ENCODE peak calls at places on chromosomes 5 and 9, in six cellular contexts. T is endodermal cell, C is heart left ventricle, Y is tibial nerve, K is esophagus squamous epithelium, R is K562. Q is an unnamed sample.

GRCh38 chr9:138098908-138099791 is 221.6 kb downstream of the CACNA1B start:
- DNase-seq in T (peak), K (no peak), C (no peak), R (no peak), Y (no peak), Q (no peak)

GRCh38 chr9:94950733-94951590 is 224.5 kb downstream of the AOPEP start:
- DNase-seq in Y (no peak), R (no peak), K (no peak), C (no peak), T (peak), Q (no peak)

GRCh38 chr5:131536211-131536826 is 98.7 kb downstream of the RAPGEF6 start:
- DNase-seq in Y (no peak), K (no peak), R (peak), C (no peak), T (no peak), Q (peak)

GRCh38 chr9:93573204-93573828 is 3.1 kb upstream of the PHF2 start:
- DNase-seq in T (no peak), Y (no peak), K (no peak), C (no peak), R (no peak), Q (no peak)

GRCh38 chr9:117796681-117797080 is 92.5 kb downstream of the TLR4 start:
- DNase-seq in C (no peak), Y (no peak), K (no peak), T (no peak), R (no peak), Q (peak)

GRCh38 chr5:44797723-44798122 is 11.0 kb upstream of the MRPS30 start:
- DNase-seq in K (no peak), T (no peak), R (no peak), Y (no peak), C (no peak), Q (no peak)

GRCh38 chr5:1754531-1755220 is 45.0 kb downstream of the MRPL36 start:
- DNase-seq in C (peak), R (no peak), T (no peak), K (no peak), Y (no peak), Q (no peak)

GRCh38 chr5:141121985-141122384 is 367 bp downstream of the PCDHB4 start:
- DNase-seq in C (no peak), R (no peak), T (no peak), K (no peak), Y (no peak), Q (no peak)

GRCh38 chr9:112839331-112839730 is 51.3 kb downstream of the SLC46A2 start:
- DNase-seq in R (no peak), C (no peak), T (no peak), Y (no peak), K (no peak), Q (no peak)

GRCh38 chr5:175470756-175471155 is 7.6 kb upstream of the SFXN1 start:
- DNase-seq in C (no peak), K (no peak), R (no peak), Y (no peak), T (no peak), Q (no peak)

GRCh38 chr5:127002390-127002789 is 28.0 kb downstream of the MARCHF3 start:
- DNase-seq in Y (no peak), C (no peak), T (no peak), R (no peak), K (no peak), Q (peak)

GRCh38 chr5:145697251-145698016 is 137.7 kb downstream of the PRELID2 start:
- DNase-seq in K (no peak), Y (no peak), T (peak), R (peak), C (no peak), Q (peak)

GRCh38 chr5:83715316-83716060 is 5.2 kb downstream of the HAPLN1 start:
- DNase-seq in K (no peak), T (no peak), R (no peak), Y (no peak), C (no peak), Q (no peak)

GRCh38 chr9:115158666-115159481 is 40.9 kb upstream of the TNC start:
- DNase-seq in C (no peak), R (no peak), Y (no peak), K (no peak), T (no peak), Q (peak)

GRCh38 chr5:137693307-137693950 is 42.5 kb downstream of the KLHL3 start:
- DNase-seq in R (no peak), Y (no peak), K (no peak), T (no peak), C (no peak), Q (no peak)

GRCh38 chr9:90326219-90326618 is 316.4 kb downstream of the DIRAS2 start:
- DNase-seq in T (no peak), K (no peak), R (no peak), C (no peak), Y (no peak), Q (peak)

GRCh38 chr5:57181151-57181550 is 7.3 kb downstream of the GPBP1 start:
- DNase-seq in Y (no peak), R (no peak), K (no peak), C (no peak), T (no peak), Q (no peak)

GRCh38 chr9:99823392-99824377 is 2.0 kb downstream of the NR4A3 start:
- DNase-seq in T (peak), K (no peak), C (peak), Y (no peak), R (peak), Q (peak)

GRCh38 chr5:132655821-132656773 is 1.9 kb upstream of the IL13 start:
- DNase-seq in T (peak), R (no peak), K (no peak), Y (no peak), C (no peak), Q (peak)
- TF ChIP-seq CTCF in T (no peak), R (no peak), K (no peak), Y (no peak), C (no peak), Q (peak)

GRCh38 chr5:139651502-139651862 is 3.3 kb downstream of the CXXC5 start:
- DNase-seq in Y (no peak), K (no peak), R (no peak), C (no peak), T (no peak), Q (peak)
- H3K4me3 ChIP-seq in Y (peak), K (peak), R (peak), C (peak), T (peak), Q (peak)

DNA sequence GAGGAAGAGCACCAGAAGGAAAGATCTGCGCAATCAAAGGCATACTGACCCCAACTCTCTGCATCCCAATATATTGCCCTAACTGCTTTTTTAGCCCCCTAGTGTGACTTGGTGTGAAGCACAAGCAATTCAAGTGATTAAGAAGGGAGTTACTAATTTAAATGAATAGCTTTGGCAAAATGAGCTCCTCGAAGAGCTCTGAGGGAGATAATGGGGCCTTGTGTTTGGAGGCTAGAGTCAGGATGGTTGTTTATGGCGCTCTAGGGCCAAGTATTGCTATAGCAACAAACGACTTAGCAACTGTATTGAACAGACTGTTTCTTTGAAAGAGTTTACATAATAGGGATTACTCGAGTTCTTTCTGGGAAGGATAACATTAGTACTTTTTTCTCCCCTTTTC is 11.5 kb upstream of the C5orf58 start:
- DNase-seq in Y (no peak), T (no peak), K (no peak), C (no peak), R (no peak), Q (peak)
- TF ChIP-seq CTCF in Y (no peak), T (peak), K (no peak), C (no peak), R (peak), Q (peak)

GRCh38 chr9:2837915-2838314 is 6.0 kb downstream of the PUM3 start:
- DNase-seq in R (no peak), K (no peak), Y (no peak), C (no peak), T (no peak), Q (no peak)

GRCh38 chr9:2838984-2839367 is 4.9 kb downstream of the PUM3 start:
- DNase-seq in R (no peak), C (no peak), Y (no peak), T (no peak), K (no peak), Q (no peak)

GRCh38 chr9:2833096-2833495 is 10.8 kb downstream of the PUM3 start:
- DNase-seq in K (no peak), R (no peak), C (no peak), Y (no peak), T (no peak), Q (no peak)

DNA sequence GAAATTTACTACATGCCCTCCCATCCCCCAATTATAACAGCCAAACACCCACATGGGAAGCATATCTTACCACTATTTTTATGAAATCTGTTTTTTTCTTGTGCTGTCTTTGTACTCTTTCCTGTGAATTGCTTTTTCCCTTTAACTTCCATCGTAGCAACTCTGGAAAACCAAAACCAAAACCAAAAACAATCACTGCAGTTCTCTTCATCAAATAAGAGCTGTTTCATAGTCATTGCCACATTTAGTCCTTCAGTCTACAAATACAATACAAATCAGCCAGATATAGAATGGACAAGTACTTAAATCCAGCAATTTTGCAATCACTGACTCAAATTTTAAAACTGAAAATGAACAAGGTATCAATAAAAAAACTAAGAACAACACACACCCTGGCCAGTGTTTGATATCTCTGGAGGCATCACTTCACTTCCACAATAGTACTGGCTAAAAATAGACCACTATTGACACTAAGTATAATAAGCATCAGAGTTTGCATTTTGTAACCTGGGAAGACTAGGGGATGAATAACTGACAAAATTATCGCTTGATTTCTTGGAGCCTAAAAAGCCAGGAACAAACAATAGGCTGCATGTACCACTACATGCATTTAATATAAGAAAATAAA is 5.4 kb downstream of the PUM3 start:
- DNase-seq in C (no peak), T (no peak), R (no peak), K (no peak), Y (no peak), Q (no peak)
- H3K4me3 ChIP-seq in C (peak), T (peak), R (no peak), K (peak), Y (peak), Q (no peak)

GRCh38 chr9:89010526-89011089 is 19.3 kb downstream of the S1PR3 start:
- DNase-seq in C (no peak), Y (peak), K (no peak), T (no peak), R (no peak), Q (no peak)

GRCh38 chr9:89008346-89009048 is 17.2 kb downstream of the S1PR3 start:
- DNase-seq in K (no peak), Y (no peak), R (no peak), T (no peak), C (no peak), Q (no peak)

GRCh38 chr9:89007568-89007967 is 16.3 kb downstream of the S1PR3 start:
- DNase-seq in R (no peak), C (no peak), Y (peak), K (no peak), T (no peak), Q (no peak)

GRCh38 chr9:89010056-89010455 is 18.8 kb downstream of the S1PR3 start:
- DNase-seq in C (no peak), T (no peak), R (no peak), K (no peak), Y (peak), Q (no peak)

DNA sequence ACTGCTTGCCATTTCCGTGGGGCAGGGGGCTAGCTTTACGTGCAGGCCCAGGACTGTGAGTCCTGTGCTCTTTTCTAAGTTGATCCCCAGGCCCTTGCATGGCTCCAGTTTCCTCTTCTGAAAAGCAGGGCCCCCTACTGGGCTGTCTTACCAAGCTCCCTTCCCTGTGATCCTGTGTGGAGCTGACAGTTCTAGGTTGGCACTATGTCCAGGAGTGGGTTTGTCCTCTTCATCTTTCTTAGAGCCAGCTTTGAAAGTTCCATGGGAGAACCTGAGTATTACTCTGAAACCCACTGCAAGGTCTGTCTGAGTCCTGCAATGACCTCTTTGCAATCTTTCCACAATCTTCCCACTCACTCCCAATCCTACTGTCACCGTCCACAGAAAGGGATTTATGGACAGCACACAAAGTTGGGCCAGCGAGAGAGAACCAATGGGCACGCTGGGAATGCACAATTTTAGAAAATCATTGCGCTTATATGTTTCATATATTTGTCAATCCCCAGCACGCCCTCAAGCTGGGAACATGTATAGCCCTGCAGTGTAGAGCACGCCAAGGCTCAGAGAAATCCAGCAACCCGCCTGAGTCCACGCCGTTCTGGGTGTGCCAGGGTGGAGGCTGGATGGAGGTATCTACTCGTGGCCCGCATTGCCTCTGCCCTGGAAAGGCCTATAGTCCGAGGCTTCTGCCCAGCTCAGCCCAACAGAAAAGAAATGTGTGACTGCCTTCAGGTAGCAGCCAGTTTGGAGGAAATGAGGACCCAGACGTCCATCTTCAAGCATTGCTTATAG is 18.0 kb downstream of the S1PR3 start:
- DNase-seq in R (no peak), T (no peak), C (no peak), K (no peak), Y (peak), Q (no peak)
- TF ChIP-seq CTCF in R (peak), T (peak), C (no peak), K (no peak), Y (no peak), Q (peak)

DNA sequence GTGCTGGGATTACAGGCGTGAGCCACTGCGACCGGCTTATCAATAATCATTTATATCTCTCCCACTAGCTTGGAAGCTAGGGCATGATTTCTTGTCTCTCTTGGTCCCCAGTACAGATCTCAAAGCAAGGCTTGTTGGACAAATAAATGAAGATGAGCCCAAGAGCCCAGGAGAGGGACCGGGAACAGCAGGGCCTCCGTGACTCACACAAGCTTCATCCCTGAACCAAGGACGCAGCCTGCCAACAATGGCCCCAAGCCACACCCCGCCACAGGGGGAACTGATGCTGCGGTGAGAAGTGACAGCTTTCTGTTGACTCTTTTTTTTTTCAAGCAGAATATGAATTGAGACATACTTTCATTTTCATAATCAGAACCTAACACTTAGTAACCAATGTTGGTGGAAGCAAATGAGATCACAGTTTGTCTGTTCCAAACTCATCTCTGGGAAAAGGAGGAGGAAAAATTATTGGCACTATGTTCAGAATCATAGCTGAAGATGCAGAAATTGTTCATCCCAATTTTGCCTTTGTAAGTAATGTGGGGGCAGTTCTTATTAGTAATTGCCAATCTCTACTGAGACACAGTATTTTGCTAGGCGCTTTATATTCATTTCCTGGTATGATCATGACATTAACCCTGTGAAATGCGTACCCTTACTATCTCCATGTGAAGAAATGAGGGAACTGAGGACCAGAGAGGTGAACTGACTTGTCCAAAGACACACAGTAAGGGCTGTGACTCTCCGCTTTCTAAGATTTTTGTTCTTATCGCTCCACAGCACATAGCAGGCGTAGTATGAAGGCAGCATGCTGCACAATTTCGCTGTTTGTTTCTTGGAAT is 6.6 kb upstream of the DUSP1 start:
- DNase-seq in Y (peak), K (peak), R (peak), C (peak), T (peak), Q (peak)
- H3K4me3 ChIP-seq in Y (no peak), K (peak), R (no peak), C (peak), T (no peak), Q (peak)

GRCh38 chr5:86986837-86987236 is 280.8 kb upstream of the RASA1 start:
- DNase-seq in Y (no peak), K (no peak), T (no peak), C (no peak), R (no peak), Q (no peak)
- TF ChIP-seq CTCF in Y (no peak), K (no peak), T (no peak), C (no peak), R (peak), Q (no peak)

DNA sequence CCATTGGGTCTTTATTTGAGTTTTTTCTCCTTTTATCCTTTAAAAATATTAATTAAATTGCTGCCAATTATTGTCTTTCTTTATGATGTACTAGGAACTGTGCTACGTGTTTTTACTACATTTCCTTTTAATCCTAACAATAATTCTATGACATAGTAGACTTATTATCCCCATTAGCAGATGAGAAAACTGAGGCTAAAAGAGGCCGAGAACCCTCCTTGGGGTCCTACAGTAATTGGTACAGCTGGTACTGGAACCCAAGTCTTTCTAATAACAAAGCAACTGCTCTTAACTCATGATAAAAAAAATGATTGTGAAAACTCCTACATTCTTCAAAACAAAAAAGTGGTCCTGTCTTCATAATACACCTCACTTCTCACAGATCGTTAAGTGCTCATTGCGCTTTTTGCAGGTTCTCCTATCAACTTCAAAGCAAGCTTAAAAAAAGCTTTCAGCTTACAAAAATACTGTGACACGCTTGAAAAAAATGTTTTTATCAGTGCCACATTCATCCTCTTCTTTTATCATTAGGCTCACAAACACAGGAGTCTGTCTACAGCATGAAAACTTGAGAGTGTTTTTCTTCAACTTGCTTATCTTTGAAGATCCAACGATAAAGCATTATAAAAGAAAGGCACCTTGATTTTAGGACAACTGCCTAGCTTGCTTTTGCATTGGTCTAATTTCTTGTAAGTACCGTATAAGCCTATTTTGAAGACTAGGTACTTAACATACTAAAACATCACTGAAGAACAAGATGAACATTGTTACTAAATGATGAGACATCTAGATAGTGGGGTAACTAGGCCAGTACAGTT is 32.4 kb downstream of the FYB1 start:
- DNase-seq in R (no peak), Y (no peak), T (no peak), C (no peak), K (no peak), Q (no peak)
- H3K4me3 ChIP-seq in R (no peak), Y (no peak), T (no peak), C (no peak), K (no peak), Q (no peak)

GRCh38 chr9:137064027-137064879 is 6.1 kb downstream of the SAPCD2 start:
- DNase-seq in K (no peak), T (peak), Y (peak), R (no peak), C (peak), Q (no peak)

GRCh38 chr9:137065336-137065967 is 4.9 kb downstream of the SAPCD2 start:
- DNase-seq in Y (no peak), R (no peak), C (no peak), K (no peak), T (no peak), Q (no peak)

GRCh38 chr9:137063311-137064026 is 6.9 kb downstream of the SAPCD2 start:
- DNase-seq in R (no peak), K (no peak), C (no peak), T (no peak), Y (no peak), Q (no peak)

GRCh38 chr9:137064880-137065164 is 5.5 kb downstream of the SAPCD2 start:
- DNase-seq in T (no peak), R (no peak), C (no peak), K (no peak), Y (no peak), Q (no peak)

GRCh38 chr9:137062384-137062783 is 8.0 kb downstream of the SAPCD2 start:
- DNase-seq in T (no peak), K (no peak), Y (no peak), R (no peak), C (no peak), Q (no peak)
- TF ChIP-seq CTCF in T (no peak), K (no peak), Y (no peak), R (no peak), C (no peak), Q (no peak)

GRCh38 chr9:128556276-128556675 is 3.9 kb downstream of the SPTAN1 start:
- DNase-seq in T (no peak), K (no peak), Y (no peak), R (no peak), C (no peak), Q (no peak)
- H3K4me3 ChIP-seq in T (peak), K (no peak), Y (no peak), R (no peak), C (no peak), Q (no peak)